ENCODE peak calls at places on chromosome 7, in six cellular contexts. One of them, this sample, is unnamed.

GRCh38 chr7:151308791-151309190 is 32.8 kb upstream of the NUB1 start:
- DNase-seq in tibial nerve: no peak
- DNase-seq in ovary: no peak
- DNase-seq in esophagus squamous epithelium: no peak
- DNase-seq in transverse colon: no peak
- DNase-seq in IMR-90: no peak
- DNase-seq in this sample: no peak

GRCh38 chr7:151238190-151238810 is 6.0 kb downstream of the CHPF2 start:
- DNase-seq in tibial nerve: no peak
- DNase-seq in ovary: peak
- DNase-seq in esophagus squamous epithelium: no peak
- DNase-seq in transverse colon: no peak
- DNase-seq in IMR-90: no peak
- DNase-seq in this sample: no peak

GRCh38 chr7:13111230-13111629 is 423.8 kb downstream of the ARL4A start:
- DNase-seq in tibial nerve: no peak
- DNase-seq in ovary: no peak
- DNase-seq in esophagus squamous epithelium: no peak
- DNase-seq in transverse colon: no peak
- DNase-seq in IMR-90: peak
- DNase-seq in this sample: no peak

GRCh38 chr7:149422914-149423285 is 38.0 kb downstream of the ZNF777 start:
- DNase-seq in tibial nerve: no peak
- DNase-seq in ovary: no peak
- DNase-seq in esophagus squamous epithelium: no peak
- DNase-seq in transverse colon: peak
- DNase-seq in IMR-90: no peak
- DNase-seq in this sample: no peak

GRCh38 chr7:85095816-85096215 is 91.0 kb downstream of the SEMA3D start:
- DNase-seq in tibial nerve: no peak
- DNase-seq in ovary: no peak
- DNase-seq in esophagus squamous epithelium: no peak
- DNase-seq in transverse colon: no peak
- DNase-seq in IMR-90: peak
- DNase-seq in this sample: no peak

GRCh38 chr7:129557686-129558481 is 53.6 kb upstream of the NRF1 start:
- DNase-seq in tibial nerve: no peak
- DNase-seq in ovary: no peak
- DNase-seq in esophagus squamous epithelium: no peak
- DNase-seq in transverse colon: no peak
- DNase-seq in IMR-90: no peak
- DNase-seq in this sample: no peak

GRCh38 chr7:124575181-124575580 is 190.4 kb downstream of the GPR37 start:
- DNase-seq in tibial nerve: no peak
- DNase-seq in ovary: no peak
- DNase-seq in esophagus squamous epithelium: no peak
- DNase-seq in transverse colon: no peak
- DNase-seq in IMR-90: peak
- DNase-seq in this sample: no peak

GRCh38 chr7:97317575-97317974 is 200.1 kb downstream of the SDHAF3 start:
- DNase-seq in tibial nerve: no peak
- DNase-seq in ovary: no peak
- DNase-seq in esophagus squamous epithelium: no peak
- DNase-seq in transverse colon: no peak
- DNase-seq in IMR-90: no peak
- DNase-seq in this sample: no peak

GRCh38 chr7:17991866-17992648 is 35.6 kb downstream of the PRPS1L1 start:
- DNase-seq in tibial nerve: no peak
- DNase-seq in ovary: no peak
- DNase-seq in esophagus squamous epithelium: no peak
- DNase-seq in transverse colon: peak
- DNase-seq in IMR-90: no peak
- DNase-seq in this sample: no peak

GRCh38 chr7:98214811-98215321 is 3.6 kb downstream of the BHLHA15 start:
- DNase-seq in tibial nerve: no peak
- DNase-seq in ovary: peak
- DNase-seq in esophagus squamous epithelium: no peak
- DNase-seq in transverse colon: no peak
- DNase-seq in IMR-90: no peak
- DNase-seq in this sample: peak

GRCh38 chr7:36308031-36308430 is 81.6 kb upstream of the ANLN start:
- DNase-seq in tibial nerve: no peak
- DNase-seq in ovary: no peak
- DNase-seq in esophagus squamous epithelium: no peak
- DNase-seq in transverse colon: no peak
- DNase-seq in IMR-90: no peak
- DNase-seq in this sample: no peak

GRCh38 chr7:141461924-141462323 is 89.3 kb upstream of the AGK start:
- DNase-seq in tibial nerve: no peak
- DNase-seq in ovary: no peak
- DNase-seq in esophagus squamous epithelium: no peak
- DNase-seq in transverse colon: no peak
- DNase-seq in IMR-90: no peak
- DNase-seq in this sample: no peak

GRCh38 chr7:33243319-33243881 is 114.0 kb downstream of the BBS9 start:
- DNase-seq in tibial nerve: no peak
- DNase-seq in ovary: no peak
- DNase-seq in esophagus squamous epithelium: no peak
- DNase-seq in transverse colon: no peak
- DNase-seq in IMR-90: peak
- DNase-seq in this sample: no peak

GRCh38 chr7:39379416-39379815 is 186.8 kb upstream of the YAE1 start:
- DNase-seq in tibial nerve: no peak
- DNase-seq in ovary: no peak
- DNase-seq in esophagus squamous epithelium: no peak
- DNase-seq in transverse colon: no peak
- DNase-seq in IMR-90: no peak
- DNase-seq in this sample: no peak

GRCh38 chr7:127667017-127667670 is 15.2 kb downstream of the SND1 start:
- DNase-seq in tibial nerve: no peak
- DNase-seq in ovary: no peak
- DNase-seq in esophagus squamous epithelium: no peak
- DNase-seq in transverse colon: no peak
- DNase-seq in IMR-90: peak
- DNase-seq in this sample: no peak

GRCh38 chr7:26857534-26858228 is 6.7 kb downstream of the SKAP2 start:
- DNase-seq in tibial nerve: no peak
- DNase-seq in ovary: peak
- DNase-seq in esophagus squamous epithelium: no peak
- DNase-seq in transverse colon: peak
- DNase-seq in IMR-90: peak
- DNase-seq in this sample: no peak

GRCh38 chr7:1854521-1855395 is 184.7 kb downstream of the ELFN1 start:
- DNase-seq in tibial nerve: no peak
- DNase-seq in ovary: peak
- DNase-seq in esophagus squamous epithelium: no peak
- DNase-seq in transverse colon: peak
- DNase-seq in IMR-90: no peak
- DNase-seq in this sample: no peak

GRCh38 chr7:91759205-91759863 is 121.2 kb downstream of the MTERF1 start:
- DNase-seq in tibial nerve: no peak
- DNase-seq in ovary: no peak
- DNase-seq in esophagus squamous epithelium: no peak
- DNase-seq in transverse colon: peak
- DNase-seq in IMR-90: no peak
- DNase-seq in this sample: no peak

GRCh38 chr7:131212114-131212513 is 115.6 kb upstream of the MKLN1 start:
- DNase-seq in tibial nerve: no peak
- DNase-seq in ovary: no peak
- DNase-seq in esophagus squamous epithelium: no peak
- DNase-seq in transverse colon: no peak
- DNase-seq in IMR-90: peak
- DNase-seq in this sample: no peak

GRCh38 chr7:78702770-78703169 is 750.7 kb downstream of the MAGI2 start:
- DNase-seq in tibial nerve: no peak
- DNase-seq in ovary: no peak
- DNase-seq in esophagus squamous epithelium: no peak
- DNase-seq in transverse colon: no peak
- DNase-seq in IMR-90: peak
- DNase-seq in this sample: no peak

GRCh38 chr7:69196593-69196992 is 401.7 kb upstream of the AUTS2 start:
- DNase-seq in tibial nerve: no peak
- DNase-seq in ovary: no peak
- DNase-seq in esophagus squamous epithelium: no peak
- DNase-seq in transverse colon: no peak
- DNase-seq in IMR-90: no peak
- DNase-seq in this sample: no peak

DNA sequence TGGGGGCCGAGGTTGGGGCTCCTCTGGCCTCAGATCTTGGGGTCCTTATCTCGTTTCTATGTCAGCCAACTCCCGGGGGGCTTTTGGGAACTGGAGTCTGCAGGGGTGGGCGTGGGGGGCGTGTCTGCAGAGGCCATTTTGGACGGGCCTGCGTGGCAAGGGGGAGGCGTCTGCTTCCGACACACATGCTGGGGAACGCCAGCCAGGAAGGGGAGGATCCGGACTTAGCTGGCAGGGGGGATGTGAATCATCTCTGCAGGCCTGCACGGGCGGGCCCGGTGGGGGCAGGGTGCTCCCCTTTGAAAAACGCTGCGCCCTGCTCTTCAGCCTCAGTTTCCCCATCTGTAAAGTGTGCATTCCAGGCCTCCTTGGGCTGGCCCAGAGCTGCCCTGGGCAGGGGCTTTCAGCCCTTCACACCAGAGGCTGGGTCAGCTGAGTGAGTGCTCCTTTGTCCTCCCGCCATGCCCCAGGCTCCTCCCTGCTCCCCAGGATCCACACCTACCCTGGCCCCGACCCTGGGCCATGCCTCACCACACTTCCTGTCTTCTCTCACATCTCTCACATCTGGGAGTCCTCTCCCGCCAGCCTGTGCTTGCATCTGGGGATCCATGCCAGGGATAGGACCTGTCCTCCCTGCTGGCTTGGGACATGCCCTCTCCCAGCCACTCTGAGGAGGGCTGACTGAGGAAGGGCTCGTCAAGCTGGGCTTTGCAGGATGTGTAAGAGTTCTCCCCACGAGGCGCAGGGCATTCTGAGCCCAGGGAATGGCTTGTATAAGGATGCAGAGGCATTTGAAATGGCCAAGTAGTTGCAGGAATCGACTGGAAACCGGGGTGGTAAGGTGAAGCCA is 172.6 kb upstream of the TNRC18 start:
- DNase-seq in tibial nerve: peak
- DNase-seq in ovary: peak
- DNase-seq in esophagus squamous epithelium: no peak
- DNase-seq in transverse colon: peak
- DNase-seq in IMR-90: peak
- DNase-seq in this sample: peak
- TF ChIP-seq POLR2A in tibial nerve: no peak
- TF ChIP-seq POLR2A in ovary: no peak
- TF ChIP-seq POLR2A in esophagus squamous epithelium: no peak
- TF ChIP-seq POLR2A in transverse colon: no peak
- TF ChIP-seq POLR2A in IMR-90: peak
- TF ChIP-seq POLR2A in this sample: peak

GRCh38 chr7:117478796-117479479 is 887 bp upstream of the CFTR start:
- DNase-seq in tibial nerve: no peak
- DNase-seq in ovary: no peak
- DNase-seq in esophagus squamous epithelium: no peak
- DNase-seq in transverse colon: no peak
- DNase-seq in IMR-90: no peak
- DNase-seq in this sample: no peak

GRCh38 chr7:117480978-117481377 is 1.2 kb downstream of the CFTR start:
- DNase-seq in tibial nerve: no peak
- DNase-seq in ovary: no peak
- DNase-seq in esophagus squamous epithelium: no peak
- DNase-seq in transverse colon: no peak
- DNase-seq in IMR-90: no peak
- DNase-seq in this sample: no peak

GRCh38 chr7:117484988-117485655 is 5.3 kb downstream of the CFTR start:
- DNase-seq in tibial nerve: no peak
- DNase-seq in ovary: no peak
- DNase-seq in esophagus squamous epithelium: no peak
- DNase-seq in transverse colon: no peak
- DNase-seq in IMR-90: no peak
- DNase-seq in this sample: no peak

GRCh38 chr7:117479480-117480224 is at the start of gene CFTR:
- DNase-seq in tibial nerve: no peak
- DNase-seq in ovary: peak
- DNase-seq in esophagus squamous epithelium: no peak
- DNase-seq in transverse colon: peak
- DNase-seq in IMR-90: no peak
- DNase-seq in this sample: peak
- TF ChIP-seq POLR2A in tibial nerve: no peak
- TF ChIP-seq POLR2A in ovary: no peak
- TF ChIP-seq POLR2A in esophagus squamous epithelium: no peak
- TF ChIP-seq POLR2A in transverse colon: peak
- TF ChIP-seq POLR2A in IMR-90: no peak
- TF ChIP-seq POLR2A in this sample: no peak

GRCh38 chr7:106071356-106071998 is 40.6 kb downstream of the SYPL1 start:
- DNase-seq in tibial nerve: no peak
- DNase-seq in ovary: no peak
- DNase-seq in esophagus squamous epithelium: no peak
- DNase-seq in transverse colon: peak
- DNase-seq in IMR-90: no peak
- DNase-seq in this sample: no peak
- TF ChIP-seq POLR2A in tibial nerve: no peak
- TF ChIP-seq POLR2A in ovary: no peak
- TF ChIP-seq POLR2A in esophagus squamous epithelium: peak
- TF ChIP-seq POLR2A in transverse colon: peak
- TF ChIP-seq POLR2A in IMR-90: no peak
- TF ChIP-seq POLR2A in this sample: no peak

DNA sequence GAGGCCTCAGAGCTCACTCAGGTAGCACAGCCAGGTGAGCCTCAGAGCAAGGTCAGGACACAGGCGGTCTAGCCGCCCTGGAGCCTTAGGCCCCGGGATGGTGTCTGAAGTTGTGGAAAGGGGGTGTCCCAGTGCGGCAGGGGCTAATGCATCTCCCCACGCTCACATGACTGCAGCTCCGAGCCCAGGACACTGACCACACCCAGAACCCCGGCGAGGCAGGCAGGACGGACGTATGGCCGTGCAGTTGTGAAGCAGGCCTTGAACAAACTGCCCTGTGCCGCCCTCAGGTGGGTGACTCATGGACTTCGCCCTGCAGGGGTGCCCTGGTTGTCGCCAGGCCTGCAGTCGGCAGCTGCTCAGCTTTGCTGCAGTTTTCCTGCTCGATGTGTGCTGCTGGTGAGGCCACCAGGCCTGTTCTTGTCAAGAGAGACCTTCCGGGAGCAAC is 5.0 kb upstream of the PRKAR1B start:
- DNase-seq in tibial nerve: no peak
- DNase-seq in ovary: peak
- DNase-seq in esophagus squamous epithelium: no peak
- DNase-seq in transverse colon: peak
- DNase-seq in IMR-90: no peak
- DNase-seq in this sample: no peak
- TF ChIP-seq POLR2A in tibial nerve: no peak
- TF ChIP-seq POLR2A in ovary: no peak
- TF ChIP-seq POLR2A in esophagus squamous epithelium: no peak
- TF ChIP-seq POLR2A in transverse colon: peak
- TF ChIP-seq POLR2A in IMR-90: no peak
- TF ChIP-seq POLR2A in this sample: no peak

This sample was measured in uterus.